ENCODE peak calls at places on chromosome 20, in five cellular contexts. K, Q, I, B and L are unnamed samples.

GRCh38 chr20:21395666-21396044 is 1.7 kb downstream of the NKX2-4 start:
- DNase-seq in B (no peak), Q (no peak), I (no peak), K (no peak), L (no peak)

GRCh38 chr20:57087102-57087501 is 179.3 kb downstream of the BMP7 start:
- DNase-seq in Q (no peak), K (no peak), I (no peak), B (no peak), L (no peak)

GRCh38 chr20:8527998-8528397 is 395.9 kb downstream of the PLCB1 start:
- DNase-seq in Q (no peak), I (peak), B (peak), K (no peak), L (no peak)

GRCh38 chr20:50595988-50596693 is 86.0 kb downstream of the PTPN1 start:
- DNase-seq in Q (no peak), B (peak), K (no peak), I (no peak), L (no peak)

GRCh38 chr20:25014816-25015215 is 22.3 kb upstream of the APMAP start:
- DNase-seq in Q (no peak), B (no peak), I (no peak), K (no peak), L (no peak)

GRCh38 chr20:49656304-49656703 is 57.4 kb downstream of the B4GALT5 start:
- DNase-seq in Q (no peak), I (no peak), B (peak), K (no peak), L (no peak)

GRCh38 chr20:59135093-59135492 is 28.5 kb upstream of the ZNF831 start:
- DNase-seq in K (no peak), Q (no peak), I (no peak), B (no peak), L (no peak)

GRCh38 chr20:63830821-63831593 is at the start of gene ZBTB46:
- DNase-seq in K (no peak), B (peak), I (no peak), Q (no peak), L (no peak)

GRCh38 chr20:14415492-14415891 is 78.1 kb upstream of the FLRT3 start:
- DNase-seq in K (no peak), I (no peak), B (no peak), Q (no peak), L (no peak)

GRCh38 chr20:2820896-2821869 is 5.0 kb downstream of the TMEM239 start:
- DNase-seq in K (no peak), I (no peak), B (no peak), Q (no peak), L (no peak)

GRCh38 chr20:6925744-6926278 is 158.3 kb downstream of the BMP2 start:
- DNase-seq in I (no peak), Q (no peak), B (no peak), K (no peak), L (no peak)

GRCh38 chr20:46130534-46130933 is 12.4 kb downstream of the CD40 start:
- DNase-seq in I (peak), Q (no peak), K (no peak), B (no peak), L (no peak)
- TF ChIP-seq CEBPB in I (no peak), Q (no peak), K (no peak), B (no peak), L (no peak)

GRCh38 chr20:62050166-62051120 is 15.2 kb downstream of the TAF4 start:
- DNase-seq in K (no peak), B (no peak), I (no peak), Q (no peak), L (no peak)
- TF ChIP-seq CEBPB in K (no peak), B (no peak), I (no peak), Q (no peak), L (no peak)

DNA sequence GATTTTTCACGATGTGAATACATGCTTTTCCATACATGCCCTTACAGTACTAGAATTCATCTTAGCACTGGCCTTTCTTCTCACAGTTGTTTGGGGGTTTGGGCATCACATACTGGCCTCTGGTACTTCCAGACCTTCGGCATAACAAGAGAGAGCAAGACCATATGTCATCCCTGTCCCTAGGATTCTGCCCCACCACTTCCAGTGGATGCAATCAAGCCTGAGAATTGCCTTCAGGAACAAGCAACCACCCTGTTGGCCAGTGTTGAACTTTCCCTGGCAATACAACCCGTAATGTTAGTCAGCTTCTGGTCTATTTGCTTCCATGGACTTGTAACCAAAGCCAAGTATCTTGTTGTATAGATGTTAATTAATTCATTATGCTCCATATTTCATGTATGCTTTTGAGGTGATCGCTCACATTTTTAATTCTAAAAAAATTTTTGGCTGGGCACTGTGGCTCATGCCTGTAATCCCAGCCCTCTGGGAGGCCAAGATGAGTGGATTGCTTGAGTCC is 15.4 kb upstream of the SLPI start:
- DNase-seq in K (no peak), Q (no peak), I (no peak), B (no peak), L (no peak)
- TF ChIP-seq CEBPB in K (no peak), Q (no peak), I (no peak), B (no peak), L (no peak)

GRCh38 chr20:35305682-35306556 is 13.7 kb upstream of the FAM83C start:
- DNase-seq in Q (no peak), K (peak), I (no peak), B (peak), L (peak)

GRCh38 chr20:35306931-35307517 is 14.8 kb upstream of the FAM83C start:
- DNase-seq in I (no peak), B (peak), K (peak), Q (no peak), L (peak)

GRCh38 chr20:35311409-35311808 is 19.2 kb upstream of the FAM83C start:
- DNase-seq in Q (no peak), B (peak), K (no peak), I (no peak), L (peak)

GRCh38 chr20:35304956-35305355 is 12.7 kb upstream of the FAM83C start:
- DNase-seq in K (no peak), Q (no peak), B (no peak), I (no peak), L (no peak)

GRCh38 chr20:35307666-35308653 is 15.7 kb upstream of the FAM83C start:
- DNase-seq in B (peak), K (no peak), I (no peak), Q (no peak), L (no peak)
- TF ChIP-seq CEBPB in B (no peak), K (no peak), I (no peak), Q (no peak), L (no peak)

DNA sequence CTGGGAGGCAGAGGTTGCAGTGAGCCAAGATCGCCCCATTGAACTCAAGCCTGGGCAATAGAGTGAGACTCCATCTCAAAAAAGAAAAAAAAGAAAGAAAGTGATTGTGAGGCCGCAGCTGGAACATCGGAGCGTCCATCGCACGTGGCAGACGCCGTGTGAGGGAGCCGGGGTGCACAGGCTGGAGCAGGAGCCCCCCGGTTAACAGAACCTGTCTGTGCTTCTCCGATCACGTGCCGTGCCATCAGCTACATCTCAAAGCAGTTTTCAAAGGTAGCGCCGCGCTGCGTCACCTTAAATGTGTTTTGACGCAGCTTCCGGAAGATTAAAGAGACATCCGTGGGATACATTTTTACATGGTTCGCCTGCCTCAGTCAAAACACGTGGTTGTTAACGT is 138.9 kb downstream of the TAF4 start:
- DNase-seq in I (no peak), Q (no peak), K (no peak), B (no peak), L (no peak)
- TF ChIP-seq CEBPB in I (no peak), Q (no peak), K (no peak), B (no peak), L (no peak)

GRCh38 chr20:46056970-46057855 is 28.2 kb downstream of the SLC12A5 start:
- DNase-seq in I (no peak), B (peak), K (no peak), Q (no peak), L (no peak)

GRCh38 chr20:46058656-46059281 is 29.8 kb downstream of the SLC12A5 start:
- DNase-seq in B (no peak), I (no peak), Q (no peak), K (no peak), L (no peak)

GRCh38 chr20:46060301-46060881 is 29.4 kb downstream of the NCOA5 start:
- DNase-seq in K (no peak), I (peak), Q (no peak), B (no peak), L (no peak)

GRCh38 chr20:46056027-46056833 is 27.2 kb downstream of the SLC12A5 start:
- DNase-seq in B (no peak), Q (no peak), K (no peak), I (no peak), L (no peak)

DNA sequence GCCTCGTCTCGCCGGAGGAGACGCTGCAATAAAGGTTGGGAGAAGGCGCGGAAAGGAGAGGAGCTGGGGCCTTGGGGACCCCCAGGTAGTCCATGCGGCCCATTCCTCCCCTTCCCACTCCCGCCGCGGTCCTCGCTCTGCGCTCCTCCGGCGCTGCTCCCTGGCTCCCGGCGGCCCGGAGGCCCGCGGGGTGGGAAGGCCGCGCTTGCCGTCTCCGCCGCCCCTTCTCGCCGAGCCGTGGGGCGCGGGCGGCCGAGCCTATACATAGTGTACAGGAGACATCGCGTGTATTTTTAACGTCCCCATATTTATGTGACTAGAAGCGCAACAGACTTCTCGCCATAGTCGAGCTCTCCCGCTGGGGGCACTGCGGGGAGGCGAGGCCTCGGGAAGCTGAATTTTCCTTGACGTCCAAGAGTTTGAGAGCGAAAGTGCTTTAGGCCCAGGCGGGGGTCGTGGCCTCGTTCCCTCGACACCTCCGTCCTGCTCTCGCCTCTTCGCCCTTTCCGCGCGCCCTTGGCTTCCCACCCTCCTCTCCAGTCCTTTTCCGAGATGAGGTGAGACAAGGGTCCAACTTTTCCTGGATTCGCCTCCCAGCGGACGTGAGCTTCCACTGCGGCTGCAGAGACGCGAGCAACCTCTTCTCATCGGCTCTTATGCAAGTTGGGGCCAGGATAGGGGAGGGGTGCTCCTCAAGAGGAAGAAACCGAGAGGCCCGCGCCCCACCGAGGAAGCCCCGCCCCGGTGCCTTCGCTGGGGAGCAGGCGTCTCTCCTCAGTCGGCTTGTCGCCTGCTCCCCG is 29.0 kb downstream of the SLC12A5 start:
- DNase-seq in B (peak), K (no peak), Q (no peak), I (no peak), L (no peak)
- TF ChIP-seq CEBPB in B (no peak), K (no peak), Q (peak), I (no peak), L (no peak)

DNA sequence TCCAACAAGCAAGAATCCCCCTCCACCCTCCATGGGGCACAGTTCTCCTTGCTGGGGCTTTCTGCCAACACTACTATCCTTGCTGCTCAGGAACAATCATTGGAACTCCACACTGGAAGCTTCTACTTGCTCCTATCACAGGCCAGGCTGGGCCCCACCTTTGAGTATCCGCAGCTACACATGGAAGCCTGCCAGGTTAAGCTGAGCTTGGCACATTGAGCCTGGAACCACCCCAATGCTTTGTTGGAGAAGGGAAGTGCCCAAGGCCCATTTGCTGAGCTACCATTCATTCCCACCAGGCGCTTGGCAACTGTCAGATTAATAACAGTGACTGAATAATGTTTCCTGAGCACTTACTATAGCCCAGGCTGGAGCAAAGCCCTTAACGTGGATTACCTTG is 357.3 kb downstream of the MAFB start:
- DNase-seq in I (no peak), K (no peak), Q (no peak), B (no peak), L (no peak)
- TF ChIP-seq CEBPB in I (no peak), K (no peak), Q (no peak), B (no peak), L (no peak)